ENCODE peak calls at places on chromosomes 16 and 17, in seven cellular contexts. L, C, R, O, T, P and D are unnamed samples.

GRCh38 chr16:1379863-1380174 is 28.1 kb downstream of the GNPTG start:
- DNase-seq in L (no peak), C (no peak), R (no peak), O (no peak), T (no peak), P (no peak), D (no peak)

GRCh38 chr16:88499836-88500251 is 46.8 kb downstream of the ZFPM1 start:
- DNase-seq in L (no peak), C (no peak), R (no peak), O (no peak), T (no peak), P (no peak), D (no peak)

GRCh38 chr16:2465653-2466415 is 5.3 kb upstream of the NTN3 start:
- DNase-seq in L (no peak), C (no peak), R (no peak), O (no peak), T (no peak), P (no peak), D (no peak)

GRCh38 chr16:68155425-68155824 is 70.3 kb downstream of the NFATC3 start:
- DNase-seq in L (no peak), C (no peak), R (no peak), O (no peak), T (no peak), P (no peak), D (no peak)

GRCh38 chr17:62187681-62188080 is 122.6 kb upstream of the MED13 start:
- DNase-seq in L (no peak), C (no peak), R (no peak), O (no peak), T (no peak), P (no peak), D (no peak)

GRCh38 chr16:86512860-86513470 is 2.6 kb downstream of the FOXF1 start:
- DNase-seq in L (no peak), C (no peak), R (no peak), O (no peak), T (no peak), P (no peak), D (no peak)

GRCh38 chr16:84959045-84959576 is 52.2 kb downstream of the ZDHHC7 start:
- DNase-seq in L (no peak), C (no peak), R (no peak), O (no peak), T (no peak), P (no peak), D (no peak)

GRCh38 chr17:16178836-16179235 is 36.5 kb downstream of the NCOR1 start:
- DNase-seq in L (no peak), C (no peak), R (no peak), O (no peak), T (no peak), P (no peak), D (no peak)

GRCh38 chr17:72187544-72187943 is 66.7 kb downstream of the SOX9 start:
- DNase-seq in L (no peak), C (no peak), R (peak; percentile 58), O (peak; percentile 70), T (no peak), P (no peak), D (peak; percentile 74)

GRCh38 chr17:9144502-9145233 is 123.4 kb downstream of the NTN1 start:
- DNase-seq in L (no peak), C (no peak), R (no peak), O (no peak), T (no peak), P (no peak), D (no peak)

GRCh38 chr17:9140550-9141422 is 119.5 kb downstream of the NTN1 start:
- DNase-seq in L (no peak), C (no peak), R (no peak), O (no peak), T (no peak), P (no peak), D (no peak)

GRCh38 chr17:9146064-9146463 is 124.8 kb downstream of the NTN1 start:
- DNase-seq in L (no peak), C (no peak), R (no peak), O (no peak), T (no peak), P (no peak), D (no peak)

GRCh38 chr17:9141423-9141753 is 120.1 kb downstream of the NTN1 start:
- DNase-seq in L (no peak), C (no peak), R (no peak), O (no peak), T (no peak), P (no peak), D (no peak)

DNA sequence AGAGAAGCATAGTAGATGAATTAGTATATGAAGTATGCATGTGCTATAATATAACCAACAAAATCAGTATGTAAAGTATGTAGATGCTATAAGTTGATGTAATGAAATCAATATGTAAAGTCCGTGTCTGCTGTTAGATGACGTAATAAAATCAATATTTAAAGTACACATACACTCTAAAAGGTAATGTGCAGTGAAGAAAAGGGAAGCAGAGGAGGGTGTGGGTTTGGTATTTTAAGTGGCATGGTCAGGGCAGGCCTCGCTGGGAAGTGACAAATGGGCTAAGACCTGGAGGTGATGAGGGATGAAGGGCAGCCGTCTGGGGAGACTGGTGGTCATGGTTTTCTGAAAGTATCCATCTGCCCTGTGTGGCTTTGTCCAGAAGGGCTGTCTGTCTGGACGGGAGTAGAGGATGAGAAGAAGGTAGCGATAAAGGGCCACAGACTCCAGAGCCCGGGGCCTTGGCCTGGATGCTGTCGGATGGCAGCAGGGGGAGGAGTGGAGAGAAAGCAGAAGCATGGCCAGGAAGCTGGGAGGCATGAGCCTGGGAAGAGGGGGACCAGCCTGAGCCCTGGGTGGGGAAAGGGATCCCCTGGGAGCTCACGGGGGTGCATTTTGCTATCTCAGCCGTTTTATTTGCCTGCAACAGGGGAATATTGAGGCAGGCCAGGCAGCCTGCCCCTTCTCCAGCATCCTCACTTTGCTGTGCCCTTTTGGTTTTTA is 121.6 kb downstream of the NTN1 start:
- DNase-seq in L (no peak), C (no peak), R (no peak), O (no peak), T (no peak), P (no peak), D (no peak)
- H3K27ac ChIP-seq in L (no peak overlapping the region), C (no peak overlapping the region), R (no peak overlapping the region), O (no peak overlapping the region), T (no peak overlapping the region), P (no peak overlapping the region), D (no peak overlapping the region)

GRCh38 chr16:50697881-50698767 is 4.7 kb downstream of the NOD2 start:
- DNase-seq in L (peak; percentile 54), C (no peak), R (no peak), O (peak; percentile 52), T (no peak), P (peak; percentile 24), D (no peak)

GRCh38 chr16:50696575-50697420 is 3.4 kb downstream of the NOD2 start:
- DNase-seq in L (peak; percentile 82), C (peak; percentile 69), R (peak; percentile 74), O (peak; percentile 86), T (peak; percentile 73), P (peak; percentile 53), D (peak; percentile 83)

GRCh38 chr16:50696126-50696525 is 2.7 kb downstream of the NOD2 start:
- DNase-seq in L (no peak), C (no peak), R (no peak), O (no peak), T (no peak), P (no peak), D (peak; percentile 49)

GRCh38 chr16:50695017-50696000 is 1.9 kb downstream of the NOD2 start:
- DNase-seq in L (peak; percentile 52), C (no peak), R (no peak), O (peak; percentile 45), T (no peak), P (no peak), D (peak; percentile 61)

DNA sequence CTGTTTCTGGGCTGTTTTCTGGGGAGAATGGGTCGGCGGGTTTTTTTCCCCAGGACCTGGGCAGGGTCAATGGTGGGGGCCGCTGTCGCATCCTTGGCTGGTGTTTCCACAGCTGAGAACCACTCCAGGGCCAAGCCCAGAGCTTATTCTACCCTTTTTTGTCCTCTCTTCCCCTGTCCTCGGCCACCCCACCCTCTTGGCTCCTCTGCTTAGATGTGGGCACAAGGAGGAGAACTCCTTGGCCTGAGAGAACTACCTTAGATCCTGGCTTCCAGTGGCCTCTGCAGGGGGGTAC is 4.0 kb downstream of the NOD2 start:
- DNase-seq in L (no peak), C (no peak), R (no peak), O (no peak), T (no peak), P (no peak), D (no peak)
- H3K4me3 ChIP-seq in L (no peak overlapping the region), C (no peak overlapping the region), R (no peak overlapping the region), O (no peak overlapping the region), T (no peak overlapping the region), P (peak overlapping the region; percentile 75), D (peak overlapping the region; percentile 55)

DNA sequence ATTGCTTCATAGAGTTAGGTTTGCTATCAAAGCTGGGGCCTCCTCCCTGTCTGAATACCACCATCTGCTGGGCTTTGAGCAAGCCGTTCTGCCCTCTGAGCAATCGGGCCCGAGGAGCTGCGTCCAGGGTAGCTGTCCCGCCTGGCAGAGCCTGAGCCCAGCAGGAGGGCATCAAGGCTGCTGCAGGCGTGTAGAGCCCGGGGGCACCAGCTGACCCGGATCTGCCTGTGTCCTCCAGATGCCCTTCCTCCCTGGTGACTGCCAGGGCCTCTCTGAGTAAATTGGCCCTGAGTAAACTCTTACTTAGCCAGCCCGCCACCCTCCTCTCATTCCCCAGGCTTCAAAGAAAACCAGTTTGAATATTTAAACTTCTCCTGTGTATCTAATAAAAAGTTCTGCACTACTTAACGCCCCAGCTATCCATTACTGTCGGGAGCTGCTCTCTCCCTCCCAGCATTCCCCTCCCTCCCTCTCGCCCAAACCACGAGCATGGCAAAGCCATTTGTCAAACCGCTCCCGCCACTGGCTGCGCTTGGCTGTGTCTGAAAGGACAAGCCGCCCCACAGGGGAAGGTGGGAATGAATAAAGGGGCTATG is 16.4 kb downstream of the CDK5RAP3 start:
- DNase-seq in L (no peak), C (no peak), R (no peak), O (no peak), T (no peak), P (no peak), D (no peak)
- H3K27ac ChIP-seq in L (no peak overlapping the region), C (peak overlapping the region; percentile 30), R (no peak overlapping the region), O (peak overlapping the region; percentile 70), T (no peak overlapping the region), P (no peak overlapping the region), D (no peak overlapping the region)

GRCh38 chr17:75723201-75723930 is 2.1 kb downstream of the ITGB4 start:
- DNase-seq in L (no peak), C (no peak), R (no peak), O (no peak), T (no peak), P (no peak), D (peak; percentile 58)

GRCh38 chr17:75721463-75722011 is 278 bp downstream of the ITGB4 start:
- DNase-seq in L (no peak), C (no peak), R (no peak), O (no peak), T (no peak), P (no peak), D (no peak)

GRCh38 chr17:75720656-75721462 is at the start of gene ITGB4:
- DNase-seq in L (no peak), C (peak; percentile 79), R (no peak), O (no peak), T (peak; percentile 50), P (peak; percentile 60), D (peak; percentile 60)

GRCh38 chr17:75722542-75723095 is 1.4 kb downstream of the ITGB4 start:
- DNase-seq in L (no peak), C (no peak), R (no peak), O (no peak), T (no peak), P (no peak), D (no peak)

DNA sequence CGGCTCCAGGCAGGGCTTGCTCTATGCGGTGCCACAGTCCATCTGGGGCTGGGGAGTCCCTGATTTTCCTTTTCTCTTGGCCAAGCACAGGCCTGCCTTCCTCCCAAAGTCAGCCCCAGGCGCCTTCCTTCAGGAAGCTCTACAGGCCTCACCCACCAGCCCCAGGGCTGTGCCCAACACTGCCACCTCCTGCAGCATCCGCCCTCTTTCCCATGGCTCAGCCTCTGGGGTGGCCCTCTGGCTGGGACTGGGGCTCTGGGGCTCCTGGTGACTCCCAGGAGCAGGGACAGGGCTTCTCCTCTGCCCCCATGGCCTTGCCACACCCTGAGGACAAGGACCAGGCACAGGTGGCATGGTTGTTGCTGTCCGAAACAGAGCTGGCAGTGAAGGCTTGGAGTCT is 817 bp downstream of the ITGB4 start:
- DNase-seq in L (no peak), C (no peak), R (no peak), O (no peak), T (no peak), P (no peak), D (no peak)
- H3K4me3 ChIP-seq in L (no peak overlapping the region), C (peak overlapping the region; percentile 82), R (peak overlapping the region; percentile 61), O (no peak overlapping the region), T (peak overlapping the region; percentile 74), P (no peak overlapping the region), D (peak overlapping the region; percentile 51)